ENCODE peak calls at places on chromosomes 1 and 21, in seven cellular contexts. I is K562, Z is GM12878, M is HEK293T, H is HepG2, T is HCT116, L is WTC11. C is an unnamed sample.
A peak's percentile ranks its signal among the peaks of the same experiment; 100 is the strongest.

GRCh38 chr1:234722904-234723588 is 113.1 kb upstream of the IRF2BP2 start:
- DNase-seq in H (peak; percentile 82), T (peak; percentile 79), L (no peak), Z (no peak), M (no peak), I (peak; percentile 65), C (no peak)

GRCh38 chr1:198179556-198179981 is 22.8 kb downstream of the NEK7 start:
- DNase-seq in T (no peak), I (no peak), M (no peak), L (no peak), H (no peak), Z (no peak), C (no peak)

GRCh38 chr1:66737836-66738235 is 14.4 kb upstream of the DYNLT5 start:
- DNase-seq in L (no peak), Z (no peak), T (no peak), M (no peak), I (no peak), H (no peak), C (no peak)

GRCh38 chr1:163922743-163923186 is 601.0 kb downstream of the NUF2 start:
- DNase-seq in L (no peak), T (no peak), H (no peak), Z (no peak), M (no peak), I (no peak), C (no peak)

GRCh38 chr1:201259476-201260235 is 23.6 kb upstream of the PKP1 start:
- DNase-seq in Z (no peak), L (peak; percentile 72), M (no peak), H (no peak), T (no peak), I (no peak), C (peak; percentile 47)

GRCh38 chr1:245810789-245811337 is 656.1 kb downstream of the KIF26B start:
- DNase-seq in M (no peak), L (no peak), I (no peak), Z (peak; percentile 12), H (peak; percentile 89), T (no peak), C (peak; percentile 26)

GRCh38 chr1:90402893-90403849 is 313.9 kb downstream of the BARHL2 start:
- DNase-seq in L (no peak), T (peak; percentile 94), I (peak; percentile 3), H (peak; percentile 89), M (peak; percentile 45), Z (no peak), C (peak; percentile 56)

GRCh38 chr1:229621663-229622062 is 4.3 kb downstream of the TAF5L start:
- DNase-seq in L (no peak), T (no peak), H (no peak), Z (no peak), I (no peak), M (no peak), C (no peak)

GRCh38 chr1:46403916-46404315 is 9.8 kb downstream of the FAAH start:
- DNase-seq in Z (no peak), H (no peak), M (no peak), I (no peak), T (no peak), L (no peak), C (no peak)

GRCh38 chr1:51936531-51936930 is 54.0 kb downstream of the RAB3B start:
- DNase-seq in M (no peak), H (no peak), I (peak; percentile 39), Z (no peak), T (no peak), L (no peak), C (no peak)

GRCh38 chr21:46622226-46622625 is 13.2 kb upstream of the PRMT2 start:
- DNase-seq in Z (no peak), I (no peak), M (no peak), H (peak; percentile 94), T (no peak), L (no peak), C (no peak)

GRCh38 chr1:35532497-35533226 is 24.5 kb downstream of the KIAA0319L start:
- DNase-seq in M (no peak), Z (no peak), I (no peak), T (no peak), L (no peak), H (no peak), C (no peak)

GRCh38 chr1:27153927-27154358 is 982 bp downstream of the SLC9A1 start:
- DNase-seq in H (no peak), Z (no peak), I (peak; percentile 37), T (no peak), M (no peak), L (no peak), C (no peak)

GRCh38 chr1:90313756-90314155 is 318.8 kb downstream of the ZNF326 start:
- DNase-seq in Z (no peak), M (no peak), L (no peak), T (no peak), H (no peak), I (no peak), C (no peak)

GRCh38 chr1:89935235-89935634 is 59.7 kb upstream of the ZNF326 start:
- DNase-seq in H (no peak), M (no peak), I (no peak), Z (no peak), T (no peak), L (no peak), C (no peak)

GRCh38 chr1:38608202-38608864 is 251.2 kb downstream of the RRAGC start:
- DNase-seq in Z (no peak), M (peak; percentile 77), I (peak; percentile 77), H (peak; percentile 12), L (peak; percentile 87), T (peak; percentile 8), C (peak; percentile 85)

GRCh38 chr1:45772971-45773370 is 22.5 kb upstream of the IPP start:
- DNase-seq in T (no peak), I (no peak), M (no peak), Z (peak; percentile 38), H (no peak), L (no peak), C (no peak)

GRCh38 chr1:100866041-100866900 is 28.4 kb downstream of the EXTL2 start:
- DNase-seq in H (peak; percentile 10), T (peak; percentile 15), L (no peak), M (peak; percentile 11), Z (no peak), I (peak; percentile 48), C (no peak)

GRCh38 chr1:185400057-185400456 is 83.0 kb upstream of the IVNS1ABP start:
- DNase-seq in T (no peak), I (no peak), L (no peak), M (no peak), Z (no peak), H (peak; percentile 24), C (no peak)

GRCh38 chr1:10467078-10467477 is 5.3 kb downstream of the DFFA start:
- DNase-seq in Z (no peak), T (no peak), H (no peak), I (no peak), M (no peak), L (no peak), C (no peak)
- TF ChIP-seq SP1 in Z (no peak), T (no peak), H (no peak), I (no peak), M (no peak), L (no peak), C (no peak)

GRCh38 chr1:76861149-76861548 is 6.1 kb upstream of the ST6GALNAC5 start:
- DNase-seq in Z (no peak), M (no peak), I (no peak), H (no peak), T (no peak), L (no peak), C (no peak)

GRCh38 chr1:76865696-76866291 is 1.5 kb upstream of the ST6GALNAC5 start:
- DNase-seq in Z (no peak), H (no peak), I (no peak), L (no peak), M (no peak), T (no peak), C (no peak)

GRCh38 chr1:76866566-76866965 is 714 bp upstream of the ST6GALNAC5 start:
- DNase-seq in Z (no peak), T (no peak), I (no peak), L (no peak), M (no peak), H (no peak), C (no peak)

GRCh38 chr1:76864383-76864782 is 2.9 kb upstream of the ST6GALNAC5 start:
- DNase-seq in H (no peak), Z (no peak), M (no peak), L (no peak), I (no peak), T (no peak), C (no peak)

DNA sequence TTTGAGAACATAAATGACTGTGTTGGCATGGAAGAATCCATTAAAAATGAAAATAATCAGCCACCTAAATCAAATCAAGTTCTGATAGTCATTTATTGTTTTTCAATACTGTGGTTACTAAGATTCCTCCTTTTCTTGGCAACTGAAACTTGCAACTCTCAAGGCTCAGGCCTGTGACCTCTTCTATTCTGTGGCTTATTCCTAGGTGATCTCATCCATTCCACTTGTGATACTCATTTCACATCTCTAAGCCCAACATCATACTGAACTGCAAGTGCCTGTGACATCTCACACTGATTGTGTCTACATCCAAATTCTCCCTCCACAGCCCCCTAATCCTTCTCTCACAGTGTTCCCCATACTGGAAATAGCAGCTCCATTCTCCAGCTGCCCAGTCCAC is 4.8 kb upstream of the ST6GALNAC5 start:
- DNase-seq in L (no peak), H (no peak), T (no peak), Z (no peak), I (no peak), M (no peak), C (no peak)
- TF ChIP-seq SP1 in L (no peak), H (no peak), T (no peak), Z (no peak), I (no peak), M (no peak), C (no peak)

DNA sequence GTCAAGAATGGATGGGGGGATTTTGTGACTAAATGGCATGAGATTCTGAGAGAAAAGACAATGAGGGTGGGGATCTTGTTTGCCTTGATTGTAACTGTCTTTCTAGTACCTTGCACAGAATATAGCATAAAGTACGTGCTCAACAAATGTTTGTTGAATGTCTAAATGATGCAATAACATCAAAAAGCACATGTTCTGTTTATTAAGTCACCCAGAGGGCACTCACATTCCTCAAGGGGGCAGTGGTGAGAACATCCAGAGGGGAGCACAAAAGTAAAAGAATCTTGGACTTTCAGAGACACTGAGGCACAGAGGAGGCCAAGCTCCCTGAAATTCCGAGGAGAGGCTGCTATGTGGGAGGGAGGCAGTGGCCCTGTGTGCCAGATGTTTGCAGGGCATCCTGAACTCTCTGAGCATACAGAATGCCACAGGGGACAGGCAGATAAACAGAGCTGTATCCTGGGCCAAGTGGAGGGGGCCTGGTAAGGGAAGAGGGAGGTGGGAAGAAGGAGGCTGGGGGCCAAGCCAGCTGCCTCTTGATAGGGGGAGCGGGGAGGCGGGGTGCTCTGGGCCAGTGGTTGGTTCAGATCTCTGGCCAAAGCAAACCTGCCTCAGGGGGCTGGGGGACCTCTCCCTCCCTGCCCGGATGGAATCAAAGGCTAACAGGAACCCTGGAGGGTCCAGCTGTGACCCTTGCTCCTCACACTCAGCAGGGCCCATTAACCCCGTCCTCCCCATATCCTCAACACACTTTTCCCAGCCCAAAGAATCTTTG is 6.5 kb upstream of the ATP1A2 start:
- DNase-seq in L (no peak), I (peak; percentile 65), M (peak; percentile 69), Z (no peak), T (peak; percentile 69), H (peak; percentile 80), C (no peak)
- TF ChIP-seq SP1 in L (peak; percentile 55), I (no peak), M (no peak), Z (no peak), T (no peak), H (no peak), C (no peak)

DNA sequence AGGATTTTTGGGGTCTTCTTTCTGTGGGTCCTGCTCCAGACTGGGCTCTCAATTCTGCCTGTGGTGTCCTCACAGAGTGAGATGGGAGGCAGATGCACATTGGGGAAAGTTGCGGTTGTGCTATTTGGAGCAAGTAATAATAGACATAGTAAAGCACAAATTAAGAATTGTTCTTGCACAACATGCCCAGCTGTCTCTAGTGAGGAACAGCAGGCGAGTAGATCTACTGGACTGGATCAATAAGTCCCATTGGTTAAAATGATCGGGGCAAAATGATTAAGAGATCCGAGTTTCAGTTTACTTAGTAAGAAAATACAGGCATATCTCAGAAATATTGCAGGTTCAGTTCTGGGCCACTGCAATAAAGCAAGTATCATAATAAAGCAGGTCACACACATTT is 448.3 kb upstream of the PROX1 start:
- DNase-seq in H (no peak), I (no peak), T (no peak), L (no peak), Z (no peak), M (no peak), C (no peak)
- TF ChIP-seq SP1 in H (no peak), I (no peak), T (no peak), L (no peak), Z (no peak), M (no peak), C (no peak)

C was measured in H1.